ENCODE peak calls at places on chromosome 17, in ten cellular contexts. L, Y, T, N, E, U, X, G, V and J are unnamed samples.

GRCh38 chr17:42200702-42201101 is 6.4 kb upstream of the GHDC start:
- DNase-seq in L (no peak), Y (no peak), T (no peak), N (no peak), E (no peak), U (no peak), X (no peak), G (no peak), V (no peak), J (no peak)

GRCh38 chr17:81163703-81164413 is 1.4 kb upstream of the PVALEF start:
- DNase-seq in L (no peak), Y (no peak), T (no peak), N (no peak), E (no peak), U (no peak), X (no peak), G (no peak), V (no peak), J (no peak)

GRCh38 chr17:79861371-79862216 is 22.4 kb upstream of the CBX4 start:
- DNase-seq in L (no peak), Y (no peak), T (no peak), N (no peak), E (no peak), U (no peak), X (no peak), G (no peak), V (no peak), J (no peak)

GRCh38 chr17:37239690-37240344 is 136.0 kb upstream of the C17orf78 start:
- DNase-seq in L (no peak), Y (peak), T (no peak), N (peak), E (no peak), U (no peak), X (peak), G (no peak), V (peak), J (no peak)

GRCh38 chr17:79667746-79668145 is 56.9 kb upstream of the RBFOX3 start:
- DNase-seq in L (no peak), Y (no peak), T (no peak), N (no peak), E (peak), U (no peak), X (no peak), G (no peak), V (no peak), J (no peak)

GRCh38 chr17:50539762-50540440 is 7.1 kb upstream of the SPATA20 start:
- DNase-seq in L (no peak), Y (no peak), T (no peak), N (no peak), E (no peak), U (no peak), X (no peak), G (no peak), V (no peak), J (no peak)

GRCh38 chr17:58352843-58353719 is 1.1 kb upstream of the SUPT4H1 start:
- DNase-seq in L (peak), Y (no peak), T (no peak), N (no peak), E (no peak), U (peak), X (no peak), G (no peak), V (peak), J (no peak)

GRCh38 chr17:71921726-71922320 is 199.0 kb upstream of the SOX9 start:
- DNase-seq in L (peak), Y (no peak), T (no peak), N (no peak), E (no peak), U (no peak), X (no peak), G (no peak), V (peak), J (peak)